ENCODE peak calls at places on chromosomes 2 and 18, in eight cellular contexts. S, D, I, W, R, N, P and O are unnamed samples. For H3K4me1, the result is how much of the 10 kb centered on the place peaks cover.

GRCh38 chr18:45755936-45756335 is 32.0 kb downstream of the SLC14A1 start:
- DNase-seq in S (peak), D (no peak), I (no peak), W (peak), R (peak), N (peak), P (no peak), O (peak)

GRCh38 chr2:118442949-118443348 is 354.7 kb downstream of the INSIG2 start:
- DNase-seq in S (no peak), D (no peak), I (no peak), W (no peak), R (no peak), N (no peak), P (no peak), O (no peak)

GRCh38 chr2:219000569-219000960 is 7.3 kb upstream of the CRYBA2 start:
- DNase-seq in S (peak), D (no peak), I (no peak), W (peak), R (no peak), N (no peak), P (no peak), O (no peak)

GRCh38 chr18:22943847-22944246 is 10.7 kb downstream of the RBBP8 start:
- DNase-seq in S (no peak), D (no peak), I (no peak), W (no peak), R (no peak), N (no peak), P (no peak), O (no peak)

GRCh38 chr2:210389856-210390255 is 74.9 kb upstream of the MYL1 start:
- DNase-seq in S (no peak), D (no peak), I (no peak), W (no peak), R (no peak), N (no peak), P (no peak), O (peak)

GRCh38 chr2:12816379-12817306 is 99.9 kb downstream of the TRIB2 start:
- DNase-seq in S (no peak), D (no peak), I (no peak), W (no peak), R (peak), N (no peak), P (peak), O (no peak)

GRCh38 chr2:179461367-179461886 is 196.8 kb upstream of the SESTD1 start:
- DNase-seq in S (no peak), D (no peak), I (no peak), W (no peak), R (no peak), N (no peak), P (no peak), O (no peak)

GRCh38 chr2:152617464-152618187 is 99.6 kb downstream of the PRPF40A start:
- DNase-seq in S (no peak), D (no peak), I (no peak), W (no peak), R (peak), N (no peak), P (no peak), O (no peak)

GRCh38 chr2:6977095-6977777 is 60.0 kb downstream of the RNF144A start:
- DNase-seq in S (peak), D (no peak), I (no peak), W (peak), R (no peak), N (no peak), P (no peak), O (peak)

GRCh38 chr2:186780701-186781316 is 68.2 kb downstream of the ZSWIM2 start:
- DNase-seq in S (no peak), D (peak), I (peak), W (no peak), R (peak), N (no peak), P (peak), O (no peak)

GRCh38 chr2:46252891-46253659 is 44.1 kb upstream of the EPAS1 start:
- DNase-seq in S (no peak), D (no peak), I (no peak), W (no peak), R (no peak), N (no peak), P (peak), O (no peak)

GRCh38 chr18:23238651-23239349 is 103.5 kb downstream of the CABLES1 start:
- DNase-seq in S (no peak), D (no peak), I (no peak), W (no peak), R (peak), N (no peak), P (no peak), O (peak)

GRCh38 chr2:191846787-191847620 is at the start of gene CAVIN2:
- DNase-seq in S (peak), D (peak), I (peak), W (peak), R (peak), N (no peak), P (no peak), O (peak)

GRCh38 chr2:58970365-58970764 is 729.2 kb upstream of the FANCL start:
- DNase-seq in S (no peak), D (no peak), I (no peak), W (no peak), R (no peak), N (no peak), P (no peak), O (no peak)

GRCh38 chr2:186523781-186524180 is 37.7 kb downstream of the ZC3H15 start:
- DNase-seq in S (no peak), D (no peak), I (no peak), W (no peak), R (no peak), N (no peak), P (no peak), O (no peak)

GRCh38 chr2:236943841-236944513 is 141.7 kb upstream of the COPS8 start:
- DNase-seq in S (no peak), D (no peak), I (no peak), W (no peak), R (no peak), N (no peak), P (no peak), O (no peak)

GRCh38 chr2:66987747-66988146 is 409.4 kb upstream of the ETAA1 start:
- DNase-seq in S (no peak), D (no peak), I (no peak), W (no peak), R (no peak), N (no peak), P (no peak), O (no peak)

GRCh38 chr2:27832396-27832795 is 57.8 kb downstream of the RBKS start:
- DNase-seq in S (no peak), D (no peak), I (no peak), W (no peak), R (peak), N (no peak), P (no peak), O (no peak)

GRCh38 chr2:211879323-211879722 is 659.3 kb downstream of the ERBB4 start:
- DNase-seq in S (no peak), D (no peak), I (no peak), W (no peak), R (peak), N (no peak), P (peak), O (no peak)

GRCh38 chr2:15081356-15081755 is 448.8 kb downstream of the LRATD1 start:
- DNase-seq in S (no peak), D (no peak), I (no peak), W (no peak), R (no peak), N (no peak), P (no peak), O (no peak)

GRCh38 chr18:21826196-21826595 is 85.6 kb downstream of the MIB1 start:
- DNase-seq in S (no peak), D (no peak), I (no peak), W (peak), R (peak), N (no peak), P (no peak), O (no peak)

GRCh38 chr2:60530660-60531276 is 22.7 kb downstream of the BCL11A start:
- DNase-seq in S (peak), D (no peak), I (peak), W (peak), R (no peak), N (no peak), P (no peak), O (peak)

GRCh38 chr2:187638840-187639239 is 84.6 kb upstream of the TFPI start:
- DNase-seq in S (no peak), D (no peak), I (no peak), W (no peak), R (no peak), N (no peak), P (no peak), O (no peak)

GRCh38 chr18:70421471-70421870 is 132.6 kb downstream of the SOCS6 start:
- DNase-seq in S (no peak), D (no peak), I (no peak), W (no peak), R (peak), N (no peak), P (peak), O (no peak)

GRCh38 chr2:173149491-173149890 is 73.8 kb downstream of the MAP3K20 start:
- DNase-seq in S (no peak), D (no peak), I (no peak), W (no peak), R (no peak), N (no peak), P (no peak), O (no peak)

GRCh38 chr2:235614900-235615712 is 121.3 kb downstream of the AGAP1 start:
- DNase-seq in S (no peak), D (no peak), I (peak), W (peak), R (peak), N (no peak), P (no peak), O (peak)

GRCh38 chr2:155377178-155377780 is 678.8 kb downstream of the KCNJ3 start:
- DNase-seq in S (no peak), D (no peak), I (peak), W (no peak), R (peak), N (no peak), P (peak), O (no peak)

GRCh38 chr2:109260886-109261700 is 132.1 kb downstream of the SH3RF3 start:
- DNase-seq in S (no peak), D (no peak), I (peak), W (peak), R (peak), N (no peak), P (no peak), O (peak)

GRCh38 chr18:47779381-47779780 is 151.1 kb downstream of the SMAD2 start:
- DNase-seq in S (no peak), D (no peak), I (no peak), W (no peak), R (no peak), N (no peak), P (no peak), O (no peak)

GRCh38 chr18:58087928-58088722 is 44.1 kb downstream of the NEDD4L start:
- DNase-seq in S (peak), D (no peak), I (no peak), W (peak), R (peak), N (peak), P (no peak), O (peak)

GRCh38 chr2:210128961-210129360 is 42.2 kb downstream of the KANSL1L start:
- DNase-seq in S (peak), D (no peak), I (peak), W (no peak), R (no peak), N (no peak), P (no peak), O (no peak)

DNA sequence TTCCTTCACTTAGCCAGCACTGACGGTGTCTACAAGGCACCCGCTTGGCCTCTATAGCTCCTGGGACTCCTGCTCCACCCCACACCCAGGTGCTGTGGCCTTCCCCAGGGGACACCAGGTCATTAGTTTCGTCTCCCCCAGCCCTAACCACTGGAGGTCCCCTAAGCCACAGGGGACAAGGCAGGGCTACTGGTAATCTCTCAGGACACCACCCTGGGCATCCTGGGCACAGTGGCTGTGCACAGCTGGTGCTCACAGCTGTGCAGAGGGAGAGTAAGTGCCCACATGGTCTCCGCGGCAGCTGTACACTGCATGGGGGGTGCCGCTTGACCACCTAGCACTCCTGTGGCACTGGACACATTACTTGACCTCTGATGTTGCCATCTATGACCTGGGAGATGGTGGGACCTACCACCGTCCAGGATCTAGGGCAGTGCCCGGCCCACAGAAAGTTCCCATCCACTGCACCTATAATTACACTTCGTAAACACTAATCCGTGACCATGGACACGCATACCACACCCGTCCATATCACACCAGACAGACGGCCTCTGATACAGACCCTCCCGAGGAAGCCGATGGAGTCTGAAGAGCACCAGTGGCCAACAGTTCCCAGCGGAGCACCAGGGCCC is 133.9 kb downstream of the HDAC4 start:
- DNase-seq in S (peak), D (no peak), I (no peak), W (no peak), R (no peak), N (no peak), P (no peak), O (no peak)
- H3K4me1 ChIP-seq in S (half or more), D (half or more), I (under half), W (under half), R (under half), N (under half), P (half or more), O (half or more)

GRCh38 chr18:12309683-12310198 is 1.7 kb downstream of the TUBB6 start:
- DNase-seq in S (no peak), D (no peak), I (no peak), W (no peak), R (no peak), N (no peak), P (no peak), O (no peak)
- H3K4me3 ChIP-seq in S (peak), D (peak), I (no peak), W (no peak), R (peak), N (peak), P (peak), O (no peak)

DNA sequence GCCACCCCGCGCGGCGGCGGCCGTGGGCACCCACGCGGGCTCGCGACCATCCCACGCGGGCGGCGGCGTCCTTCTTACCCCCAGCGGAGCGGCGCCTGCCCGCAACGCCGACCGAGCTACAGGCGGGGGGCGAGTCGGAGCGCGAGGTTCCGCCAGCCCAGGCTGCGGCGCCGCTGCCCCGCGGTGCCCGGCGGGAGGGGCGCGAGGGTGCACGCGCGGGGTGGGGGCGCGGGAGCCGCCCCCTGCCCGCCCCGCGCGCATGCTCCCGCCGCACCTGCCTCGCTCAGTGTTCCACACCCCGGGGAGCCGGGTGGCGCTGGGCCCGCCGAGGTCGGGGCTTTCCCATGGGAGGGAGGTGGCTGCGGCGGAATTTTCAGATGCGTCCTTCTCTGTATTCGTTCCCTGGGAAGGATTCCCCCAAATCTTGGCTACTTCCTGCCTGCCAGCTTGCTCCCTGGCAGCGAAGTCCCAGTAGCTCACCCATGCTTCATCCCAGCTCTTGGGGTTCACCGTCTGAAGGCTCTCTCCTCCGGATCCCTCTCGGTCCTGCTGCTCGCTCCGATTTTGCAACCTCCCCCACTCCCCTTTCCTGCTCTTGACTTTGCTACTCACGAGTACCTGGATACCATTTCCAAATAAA is at the start of gene L3MBTL4:
- DNase-seq in S (peak), D (no peak), I (no peak), W (peak), R (no peak), N (no peak), P (no peak), O (peak)
- TF ChIP-seq POLR2A in S (no peak), D (no peak), I (peak), W (peak), R (no peak), N (no peak), P (no peak), O (peak)

GRCh38 chr2:105747997-105748396 is 3.3 kb downstream of the NCK2 start:
- DNase-seq in S (no peak), D (no peak), I (no peak), W (no peak), R (peak), N (no peak), P (no peak), O (no peak)
- H3K4me1 ChIP-seq in S (under half), D (under half), I (under half), W (half or more), R (under half), N (under half), P (under half), O (half or more)

DNA sequence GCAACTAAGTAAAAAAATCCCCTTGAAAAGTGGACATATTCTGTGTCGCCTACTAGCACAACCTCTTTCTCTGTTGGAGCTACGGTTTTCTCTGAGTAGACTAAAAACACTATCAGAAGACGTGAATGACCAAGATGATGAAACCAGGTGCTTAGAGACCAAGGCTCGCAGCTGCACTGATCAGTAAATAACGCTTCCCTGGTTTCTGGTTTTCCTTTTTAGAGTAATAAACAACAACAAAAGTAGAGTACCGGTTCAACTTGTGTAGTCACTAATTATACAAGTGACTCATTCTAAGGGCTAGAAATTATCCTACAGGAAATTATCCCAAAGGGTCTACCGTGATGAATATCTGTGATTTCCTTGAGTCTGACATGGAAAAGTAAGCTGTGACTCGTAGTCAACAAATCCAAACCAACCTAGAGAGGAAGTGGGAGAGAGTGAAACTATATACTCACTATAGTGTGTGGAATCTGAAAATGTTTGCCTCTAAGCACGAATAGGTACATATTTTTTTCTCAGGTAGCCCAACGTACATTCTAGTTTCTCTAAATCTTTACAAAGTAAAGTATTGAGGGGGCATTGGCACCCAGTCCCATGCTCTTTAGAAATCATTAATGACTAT is 17.8 kb downstream of the RASGRP3 start:
- DNase-seq in S (no peak), D (no peak), I (no peak), W (no peak), R (peak), N (no peak), P (no peak), O (no peak)
- H3K4me3 ChIP-seq in S (no peak), D (no peak), I (no peak), W (no peak), R (no peak), N (no peak), P (no peak), O (no peak)

GRCh38 chr2:188974184-188974583 is at the start of gene COL3A1:
- DNase-seq in S (no peak), D (no peak), I (no peak), W (no peak), R (peak), N (no peak), P (no peak), O (no peak)
- TF ChIP-seq POLR2A in S (no peak), D (no peak), I (no peak), W (peak), R (peak), N (no peak), P (no peak), O (no peak)

GRCh38 chr2:201122276-201122675 is 6.3 kb downstream of the CFLAR start:
- DNase-seq in S (no peak), D (no peak), I (no peak), W (no peak), R (no peak), N (no peak), P (no peak), O (no peak)
- H3K4me1 ChIP-seq in S (half or more), D (half or more), I (half or more), W (half or more), R (under half), N (under half), P (half or more), O (half or more)

DNA sequence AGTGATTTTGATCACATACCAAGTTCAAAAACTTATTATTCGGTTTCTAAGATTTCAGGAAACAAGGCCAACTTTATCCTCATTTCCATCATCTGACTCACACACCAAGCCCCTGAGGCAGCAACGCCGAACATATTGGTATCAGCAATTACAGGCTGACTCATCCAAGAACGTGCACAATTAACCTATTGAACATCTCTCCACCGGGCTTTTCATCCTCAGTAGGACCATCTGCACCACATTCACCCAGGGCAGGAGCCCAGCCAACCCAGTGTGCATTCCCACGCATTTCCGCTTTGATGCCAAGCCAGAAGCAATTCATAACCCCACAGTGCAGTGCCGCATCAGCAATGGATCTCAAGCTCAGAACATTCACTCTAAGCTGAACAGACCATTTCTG is 52.9 kb downstream of the SCG2 start:
- DNase-seq in S (no peak), D (peak), I (peak), W (no peak), R (peak), N (no peak), P (peak), O (no peak)
- H3K4me3 ChIP-seq in S (no peak), D (no peak), I (no peak), W (no peak), R (no peak), N (no peak), P (peak), O (no peak)

DNA sequence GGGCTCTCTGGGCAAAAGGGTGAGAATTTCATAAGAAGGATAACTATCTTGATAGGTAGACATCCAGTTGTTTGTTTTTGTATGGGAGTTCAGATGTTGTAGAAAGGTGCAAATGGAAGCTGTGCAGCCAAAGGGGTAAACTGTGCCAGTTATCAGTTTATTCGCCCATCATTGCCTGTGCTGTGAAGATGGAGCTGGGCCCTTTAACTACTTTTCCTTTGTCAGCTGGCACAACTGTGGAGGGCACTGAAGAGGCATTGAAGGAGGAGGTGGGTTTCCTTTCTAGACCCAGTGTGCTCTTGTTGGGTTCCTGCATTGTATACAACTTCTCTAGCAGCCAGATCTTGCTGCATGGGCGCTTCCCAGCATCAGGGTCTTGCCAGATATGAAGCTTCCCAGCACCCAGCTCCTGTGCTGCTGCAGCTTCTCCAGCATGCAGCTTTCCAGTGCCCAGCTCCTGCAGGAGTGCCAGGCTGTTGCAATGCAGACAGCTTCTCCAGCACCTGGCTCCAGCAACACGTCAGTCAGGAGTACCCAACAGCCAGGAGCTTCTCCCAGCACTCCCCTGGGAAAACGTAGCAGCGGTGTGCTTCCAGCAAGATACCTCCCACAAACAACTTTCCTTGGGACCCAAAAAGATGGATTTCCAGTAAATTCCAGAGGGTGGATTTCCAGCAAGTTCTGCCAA is 15.3 kb downstream of the DNMT3A start:
- DNase-seq in S (no peak), D (no peak), I (no peak), W (no peak), R (no peak), N (no peak), P (no peak), O (no peak)
- TF ChIP-seq POLR2A in S (no peak), D (no peak), I (no peak), W (no peak), R (no peak), N (no peak), P (no peak), O (no peak)